ENCODE peak calls at places on chromosomes 11 and 22, in six cellular contexts. One of them, this sample, is unnamed.

GRCh38 chr22:19470010-19470409 is 9.0 kb downstream of the UFD1 start:
- DNase-seq in colonic mucosa: no peak
- DNase-seq in sigmoid colon: no peak
- DNase-seq in bronchial epithelial cell: no peak
- DNase-seq in endodermal cell: no peak
- DNase-seq in NB4: no peak
- DNase-seq in this sample: no peak

GRCh38 chr22:30008401-30008800 is 71.9 kb upstream of the HORMAD2 start:
- DNase-seq in bronchial epithelial cell: no peak
- DNase-seq in sigmoid colon: no peak
- DNase-seq in endodermal cell: peak
- DNase-seq in NB4: no peak
- DNase-seq in colonic mucosa: no peak
- DNase-seq in this sample: no peak

GRCh38 chr11:134008593-134008992 is 51.8 kb upstream of the IGSF9B start:
- DNase-seq in endodermal cell: peak
- DNase-seq in sigmoid colon: no peak
- DNase-seq in NB4: no peak
- DNase-seq in bronchial epithelial cell: peak
- DNase-seq in colonic mucosa: no peak
- DNase-seq in this sample: peak

GRCh38 chr11:130146797-130147196 is 12.8 kb upstream of the ST14 start:
- DNase-seq in colonic mucosa: peak
- DNase-seq in NB4: peak
- DNase-seq in endodermal cell: no peak
- DNase-seq in bronchial epithelial cell: no peak
- DNase-seq in sigmoid colon: no peak
- DNase-seq in this sample: no peak

GRCh38 chr22:40276877-40277823 is 69.2 kb upstream of the ADSL start:
- DNase-seq in colonic mucosa: no peak
- DNase-seq in NB4: no peak
- DNase-seq in sigmoid colon: no peak
- DNase-seq in endodermal cell: no peak
- DNase-seq in bronchial epithelial cell: peak
- DNase-seq in this sample: no peak

GRCh38 chr22:32745251-32745995 is 56.1 kb upstream of the TIMP3 start:
- DNase-seq in endodermal cell: peak
- DNase-seq in NB4: peak
- DNase-seq in colonic mucosa: peak
- DNase-seq in sigmoid colon: peak
- DNase-seq in bronchial epithelial cell: peak
- DNase-seq in this sample: no peak

GRCh38 chr11:71914127-71914526 is 14.3 kb downstream of the XNDC1N start:
- DNase-seq in sigmoid colon: no peak
- DNase-seq in NB4: no peak
- DNase-seq in endodermal cell: no peak
- DNase-seq in bronchial epithelial cell: no peak
- DNase-seq in colonic mucosa: no peak
- DNase-seq in this sample: no peak

GRCh38 chr22:50731811-50732624 is 6.0 kb upstream of the ACR start:
- DNase-seq in colonic mucosa: peak
- DNase-seq in endodermal cell: peak
- DNase-seq in sigmoid colon: no peak
- DNase-seq in NB4: peak
- DNase-seq in bronchial epithelial cell: peak
- DNase-seq in this sample: no peak

GRCh38 chr11:114478768-114479167 is 39.5 kb downstream of the REXO2 start:
- DNase-seq in NB4: no peak
- DNase-seq in sigmoid colon: no peak
- DNase-seq in endodermal cell: peak
- DNase-seq in colonic mucosa: no peak
- DNase-seq in bronchial epithelial cell: peak
- DNase-seq in this sample: no peak

GRCh38 chr11:17770048-17770652 is 35.6 kb downstream of the KCNC1 start:
- DNase-seq in bronchial epithelial cell: no peak
- DNase-seq in colonic mucosa: peak
- DNase-seq in NB4: peak
- DNase-seq in sigmoid colon: no peak
- DNase-seq in endodermal cell: peak
- DNase-seq in this sample: no peak

GRCh38 chr11:72720806-72721205 is 31.4 kb downstream of the ARAP1 start:
- DNase-seq in endodermal cell: no peak
- DNase-seq in sigmoid colon: no peak
- DNase-seq in bronchial epithelial cell: no peak
- DNase-seq in colonic mucosa: no peak
- DNase-seq in NB4: no peak
- DNase-seq in this sample: no peak

GRCh38 chr11:62430350-62430749 is 11.5 kb downstream of the SCGB1A1 start:
- DNase-seq in sigmoid colon: no peak
- DNase-seq in endodermal cell: no peak
- DNase-seq in bronchial epithelial cell: no peak
- DNase-seq in NB4: no peak
- DNase-seq in colonic mucosa: no peak
- DNase-seq in this sample: no peak

GRCh38 chr11:68106165-68106940 is 14.8 kb downstream of the CHKA start:
- DNase-seq in colonic mucosa: peak
- DNase-seq in endodermal cell: peak
- DNase-seq in sigmoid colon: peak
- DNase-seq in NB4: no peak
- DNase-seq in bronchial epithelial cell: no peak
- DNase-seq in this sample: no peak

GRCh38 chr11:120917536-120918239 is 106.2 kb upstream of the TBCEL start:
- DNase-seq in bronchial epithelial cell: no peak
- DNase-seq in endodermal cell: no peak
- DNase-seq in NB4: no peak
- DNase-seq in sigmoid colon: no peak
- DNase-seq in colonic mucosa: no peak
- DNase-seq in this sample: no peak

GRCh38 chr22:32475428-32476010 is 908 bp downstream of the FBXO7 start:
- DNase-seq in bronchial epithelial cell: peak
- DNase-seq in NB4: peak
- DNase-seq in endodermal cell: peak
- DNase-seq in sigmoid colon: peak
- DNase-seq in colonic mucosa: peak
- DNase-seq in this sample: no peak

GRCh38 chr11:119108151-119108856 is 1.2 kb downstream of the C2CD2L start:
- DNase-seq in colonic mucosa: peak
- DNase-seq in sigmoid colon: no peak
- DNase-seq in NB4: peak
- DNase-seq in bronchial epithelial cell: peak
- DNase-seq in endodermal cell: peak
- DNase-seq in this sample: no peak

GRCh38 chr11:70545626-70545945 is 147.3 kb downstream of the CTTN start:
- DNase-seq in sigmoid colon: no peak
- DNase-seq in NB4: no peak
- DNase-seq in bronchial epithelial cell: no peak
- DNase-seq in colonic mucosa: no peak
- DNase-seq in endodermal cell: no peak
- DNase-seq in this sample: no peak

GRCh38 chr11:69876013-69876412 is 56.8 kb upstream of the FGF3 start:
- DNase-seq in NB4: no peak
- DNase-seq in colonic mucosa: no peak
- DNase-seq in sigmoid colon: peak
- DNase-seq in endodermal cell: no peak
- DNase-seq in bronchial epithelial cell: no peak
- DNase-seq in this sample: no peak

GRCh38 chr22:50729391-50730012 is 8.5 kb upstream of the ACR start:
- DNase-seq in endodermal cell: no peak
- DNase-seq in NB4: no peak
- DNase-seq in sigmoid colon: peak
- DNase-seq in bronchial epithelial cell: no peak
- DNase-seq in colonic mucosa: no peak
- DNase-seq in this sample: no peak

GRCh38 chr11:131924446-131925240 is 554.2 kb downstream of the NTM start:
- DNase-seq in endodermal cell: no peak
- DNase-seq in colonic mucosa: no peak
- DNase-seq in NB4: no peak
- DNase-seq in bronchial epithelial cell: no peak
- DNase-seq in sigmoid colon: no peak
- DNase-seq in this sample: no peak

GRCh38 chr11:16986434-16987204 is 27.6 kb downstream of the PLEKHA7 start:
- DNase-seq in endodermal cell: peak
- DNase-seq in sigmoid colon: no peak
- DNase-seq in NB4: no peak
- DNase-seq in bronchial epithelial cell: no peak
- DNase-seq in colonic mucosa: peak
- DNase-seq in this sample: peak

GRCh38 chr11:118401880-118402590 is 629 bp downstream of the ATP5MG start:
- DNase-seq in colonic mucosa: no peak
- DNase-seq in NB4: peak
- DNase-seq in sigmoid colon: no peak
- DNase-seq in bronchial epithelial cell: peak
- DNase-seq in endodermal cell: no peak
- DNase-seq in this sample: no peak

GRCh38 chr11:111177037-111177988 is 68.2 kb upstream of the POU2AF2 start:
- DNase-seq in bronchial epithelial cell: no peak
- DNase-seq in sigmoid colon: no peak
- DNase-seq in endodermal cell: no peak
- DNase-seq in colonic mucosa: no peak
- DNase-seq in NB4: peak
- DNase-seq in this sample: peak

GRCh38 chr11:20367313-20367948 is 3.9 kb downstream of the HTATIP2 start:
- DNase-seq in colonic mucosa: no peak
- DNase-seq in endodermal cell: no peak
- DNase-seq in bronchial epithelial cell: peak
- DNase-seq in NB4: peak
- DNase-seq in sigmoid colon: peak
- DNase-seq in this sample: no peak

GRCh38 chr22:30826670-30827355 is 132.1 kb downstream of the OSBP2 start:
- DNase-seq in sigmoid colon: no peak
- DNase-seq in NB4: no peak
- DNase-seq in colonic mucosa: no peak
- DNase-seq in endodermal cell: no peak
- DNase-seq in bronchial epithelial cell: no peak
- DNase-seq in this sample: no peak

GRCh38 chr11:114551060-114551459 is 8.6 kb downstream of the NXPE1 start:
- DNase-seq in colonic mucosa: no peak
- DNase-seq in sigmoid colon: no peak
- DNase-seq in NB4: no peak
- DNase-seq in endodermal cell: no peak
- DNase-seq in bronchial epithelial cell: no peak
- DNase-seq in this sample: no peak

GRCh38 chr22:42914511-42915076 is 57.5 kb upstream of the ARFGAP3 start:
- DNase-seq in bronchial epithelial cell: no peak
- DNase-seq in colonic mucosa: no peak
- DNase-seq in endodermal cell: no peak
- DNase-seq in sigmoid colon: no peak
- DNase-seq in NB4: no peak
- DNase-seq in this sample: no peak

GRCh38 chr11:75238595-75239245 is 1.9 kb upstream of the TPBGL start:
- DNase-seq in endodermal cell: peak
- DNase-seq in colonic mucosa: no peak
- DNase-seq in bronchial epithelial cell: no peak
- DNase-seq in sigmoid colon: no peak
- DNase-seq in NB4: no peak
- DNase-seq in this sample: no peak
- H3K4me3 ChIP-seq in endodermal cell: no peak
- H3K4me3 ChIP-seq in colonic mucosa: no peak
- H3K4me3 ChIP-seq in bronchial epithelial cell: no peak
- H3K4me3 ChIP-seq in sigmoid colon: no peak
- H3K4me3 ChIP-seq in NB4: no peak
- H3K4me3 ChIP-seq in this sample: no peak

GRCh38 chr11:116606060-116606459 is 166.7 kb downstream of the BUD13 start:
- DNase-seq in bronchial epithelial cell: no peak
- DNase-seq in NB4: no peak
- DNase-seq in endodermal cell: no peak
- DNase-seq in sigmoid colon: no peak
- DNase-seq in colonic mucosa: no peak
- DNase-seq in this sample: no peak

GRCh38 chr11:116603783-116604323 is 168.9 kb downstream of the BUD13 start:
- DNase-seq in endodermal cell: peak
- DNase-seq in bronchial epithelial cell: no peak
- DNase-seq in sigmoid colon: peak
- DNase-seq in colonic mucosa: no peak
- DNase-seq in NB4: no peak
- DNase-seq in this sample: no peak

GRCh38 chr11:116602637-116602942 is 170.2 kb downstream of the BUD13 start:
- DNase-seq in colonic mucosa: no peak
- DNase-seq in sigmoid colon: no peak
- DNase-seq in endodermal cell: no peak
- DNase-seq in NB4: no peak
- DNase-seq in bronchial epithelial cell: no peak
- DNase-seq in this sample: no peak

GRCh38 chr11:116607027-116607426 is 165.8 kb downstream of the BUD13 start:
- DNase-seq in bronchial epithelial cell: no peak
- DNase-seq in NB4: peak
- DNase-seq in sigmoid colon: no peak
- DNase-seq in colonic mucosa: no peak
- DNase-seq in endodermal cell: peak
- DNase-seq in this sample: no peak

DNA sequence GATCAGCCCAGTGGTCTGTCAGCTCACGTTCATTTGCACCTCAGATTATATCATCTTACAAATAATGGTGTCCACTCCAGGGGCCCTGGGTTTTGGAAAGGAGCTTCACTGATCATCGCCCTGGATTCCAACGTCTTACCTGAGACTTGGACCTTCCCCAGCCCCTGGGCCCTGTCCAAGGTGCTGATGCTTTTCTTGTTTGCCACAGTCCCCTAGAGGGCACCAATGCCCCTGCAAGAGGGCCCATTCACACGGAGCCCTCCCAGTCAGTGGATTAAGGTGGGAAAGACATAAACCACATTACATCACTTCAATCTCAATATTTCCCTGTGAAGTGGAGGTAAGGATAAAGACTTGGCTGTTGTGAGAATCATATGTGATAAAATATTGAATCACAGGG is 167.2 kb downstream of the BUD13 start:
- DNase-seq in endodermal cell: peak
- DNase-seq in colonic mucosa: peak
- DNase-seq in NB4: peak
- DNase-seq in bronchial epithelial cell: peak
- DNase-seq in sigmoid colon: peak
- DNase-seq in this sample: no peak
- TF ChIP-seq CTCF in endodermal cell: peak
- TF ChIP-seq CTCF in colonic mucosa: no peak
- TF ChIP-seq CTCF in NB4: peak
- TF ChIP-seq CTCF in bronchial epithelial cell: peak
- TF ChIP-seq CTCF in sigmoid colon: no peak
- TF ChIP-seq CTCF in this sample: peak

GRCh38 chr11:47104337-47104950 is 72.2 kb downstream of the ARFGAP2 start:
- DNase-seq in endodermal cell: peak
- DNase-seq in bronchial epithelial cell: no peak
- DNase-seq in NB4: no peak
- DNase-seq in sigmoid colon: no peak
- DNase-seq in colonic mucosa: no peak
- DNase-seq in this sample: no peak
- H3K4me3 ChIP-seq in endodermal cell: no peak
- H3K4me3 ChIP-seq in bronchial epithelial cell: no peak
- H3K4me3 ChIP-seq in NB4: no peak
- H3K4me3 ChIP-seq in sigmoid colon: no peak
- H3K4me3 ChIP-seq in colonic mucosa: no peak
- H3K4me3 ChIP-seq in this sample: no peak

DNA sequence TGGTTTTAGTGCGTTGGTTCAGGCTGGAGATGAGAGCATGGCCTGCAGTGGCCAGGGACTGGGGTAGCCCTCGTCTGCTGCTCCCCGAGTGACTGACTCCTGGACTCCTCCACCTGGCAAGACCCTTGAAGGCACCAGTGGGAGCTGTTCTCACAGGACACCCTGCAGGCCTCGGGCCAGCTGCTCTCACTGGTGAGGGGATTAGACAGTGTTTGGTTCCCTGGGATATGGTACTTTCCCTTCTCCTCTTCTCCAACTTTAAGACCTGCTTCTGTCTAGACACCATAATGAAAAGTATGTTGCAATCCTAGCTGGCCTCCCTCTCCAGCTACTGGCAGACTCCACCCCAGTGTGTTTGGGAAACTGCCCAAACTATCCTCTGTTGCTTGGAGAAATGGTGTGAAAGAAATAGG is 168.8 kb upstream of the CADM1 start:
- DNase-seq in bronchial epithelial cell: peak
- DNase-seq in endodermal cell: no peak
- DNase-seq in sigmoid colon: peak
- DNase-seq in NB4: peak
- DNase-seq in colonic mucosa: no peak
- DNase-seq in this sample: no peak
- TF ChIP-seq CTCF in bronchial epithelial cell: no peak
- TF ChIP-seq CTCF in endodermal cell: no peak
- TF ChIP-seq CTCF in sigmoid colon: no peak
- TF ChIP-seq CTCF in NB4: no peak
- TF ChIP-seq CTCF in colonic mucosa: no peak
- TF ChIP-seq CTCF in this sample: no peak

This sample was measured in GM12864.